ENCODE peak calls at places on chromosomes 1 and 21, in six cellular contexts. One of them, this sample, is unnamed.

GRCh38 chr1:5742801-5743200 is 249.4 kb downstream of the NPHP4 start:
- DNase-seq in K562: no peak
- DNase-seq in mesenchymal stem cell: no peak
- DNase-seq in breast epithelium: no peak
- DNase-seq in CD8-positive, alpha-beta memory T cell: no peak
- DNase-seq in stomach: no peak
- DNase-seq in this sample: no peak

GRCh38 chr1:219523411-219523810 is 89.5 kb downstream of the ZC3H11B start:
- DNase-seq in CD8-positive, alpha-beta memory T cell: no peak
- DNase-seq in mesenchymal stem cell: no peak
- DNase-seq in breast epithelium: no peak
- DNase-seq in K562: no peak
- DNase-seq in stomach: no peak
- DNase-seq in this sample: no peak

GRCh38 chr1:24980836-24981631 is 51.0 kb upstream of the RUNX3 start:
- DNase-seq in CD8-positive, alpha-beta memory T cell: no peak
- DNase-seq in mesenchymal stem cell: no peak
- DNase-seq in stomach: no peak
- DNase-seq in breast epithelium: no peak
- DNase-seq in K562: no peak
- DNase-seq in this sample: no peak

GRCh38 chr1:181936768-181937581 is 124.5 kb downstream of the ZNF648 start:
- DNase-seq in CD8-positive, alpha-beta memory T cell: no peak
- DNase-seq in stomach: peak; percentile 57
- DNase-seq in breast epithelium: peak; percentile 53
- DNase-seq in K562: peak; percentile 72
- DNase-seq in mesenchymal stem cell: no peak
- DNase-seq in this sample: peak; percentile 76

GRCh38 chr1:196538473-196538872 is 69.8 kb downstream of the KCNT2 start:
- DNase-seq in K562: no peak
- DNase-seq in breast epithelium: no peak
- DNase-seq in stomach: no peak
- DNase-seq in CD8-positive, alpha-beta memory T cell: no peak
- DNase-seq in mesenchymal stem cell: no peak
- DNase-seq in this sample: no peak

GRCh38 chr1:2126331-2127180 is 68.0 kb downstream of the FAAP20 start:
- DNase-seq in CD8-positive, alpha-beta memory T cell: no peak
- DNase-seq in stomach: no peak
- DNase-seq in mesenchymal stem cell: no peak
- DNase-seq in K562: no peak
- DNase-seq in breast epithelium: no peak
- DNase-seq in this sample: no peak

GRCh38 chr1:54028306-54029251 is 10.6 kb upstream of the LDLRAD1 start:
- DNase-seq in mesenchymal stem cell: peak; percentile 2
- DNase-seq in breast epithelium: no peak
- DNase-seq in stomach: no peak
- DNase-seq in K562: no peak
- DNase-seq in CD8-positive, alpha-beta memory T cell: no peak
- DNase-seq in this sample: no peak

GRCh38 chr1:151982300-151983005 is 11.2 kb downstream of the S100A10 start:
- DNase-seq in stomach: no peak
- DNase-seq in mesenchymal stem cell: no peak
- DNase-seq in breast epithelium: no peak
- DNase-seq in CD8-positive, alpha-beta memory T cell: no peak
- DNase-seq in K562: no peak
- DNase-seq in this sample: no peak

GRCh38 chr1:166914111-166914510 is 38.0 kb upstream of the TADA1 start:
- DNase-seq in stomach: no peak
- DNase-seq in breast epithelium: no peak
- DNase-seq in mesenchymal stem cell: no peak
- DNase-seq in CD8-positive, alpha-beta memory T cell: no peak
- DNase-seq in K562: no peak
- DNase-seq in this sample: no peak

GRCh38 chr1:14924012-14924452 is 229.5 kb upstream of the TMEM51 start:
- DNase-seq in mesenchymal stem cell: peak; percentile 90
- DNase-seq in stomach: peak; percentile 75
- DNase-seq in CD8-positive, alpha-beta memory T cell: no peak
- DNase-seq in breast epithelium: peak; percentile 69
- DNase-seq in K562: peak; percentile 98
- DNase-seq in this sample: peak; percentile 81

GRCh38 chr1:155648207-155649147 is 38.5 kb downstream of the MSTO1 start:
- DNase-seq in breast epithelium: peak; percentile 31
- DNase-seq in stomach: peak; percentile 27
- DNase-seq in K562: no peak
- DNase-seq in CD8-positive, alpha-beta memory T cell: no peak
- DNase-seq in mesenchymal stem cell: peak; percentile 98
- DNase-seq in this sample: peak; percentile 17

GRCh38 chr21:35195232-35195631 is 146.1 kb upstream of the RUNX1 start:
- DNase-seq in stomach: no peak
- DNase-seq in breast epithelium: no peak
- DNase-seq in mesenchymal stem cell: no peak
- DNase-seq in CD8-positive, alpha-beta memory T cell: no peak
- DNase-seq in K562: no peak
- DNase-seq in this sample: no peak

GRCh38 chr1:36807262-36807661 is 227.1 kb downstream of the GRIK3 start:
- DNase-seq in mesenchymal stem cell: no peak
- DNase-seq in CD8-positive, alpha-beta memory T cell: no peak
- DNase-seq in K562: no peak
- DNase-seq in stomach: no peak
- DNase-seq in breast epithelium: no peak
- DNase-seq in this sample: no peak

GRCh38 chr1:49106438-49106837 is 329.7 kb upstream of the BEND5 start:
- DNase-seq in CD8-positive, alpha-beta memory T cell: no peak
- DNase-seq in stomach: no peak
- DNase-seq in mesenchymal stem cell: no peak
- DNase-seq in breast epithelium: no peak
- DNase-seq in K562: no peak
- DNase-seq in this sample: no peak

GRCh38 chr1:174131032-174131638 is 28.2 kb upstream of the RABGAP1L start:
- DNase-seq in CD8-positive, alpha-beta memory T cell: no peak
- DNase-seq in stomach: no peak
- DNase-seq in breast epithelium: no peak
- DNase-seq in K562: no peak
- DNase-seq in mesenchymal stem cell: no peak
- DNase-seq in this sample: no peak

GRCh38 chr1:119827010-119827409 is 15.8 kb upstream of the REG4 start:
- DNase-seq in CD8-positive, alpha-beta memory T cell: no peak
- DNase-seq in K562: peak; percentile 52
- DNase-seq in mesenchymal stem cell: no peak
- DNase-seq in stomach: no peak
- DNase-seq in breast epithelium: no peak
- DNase-seq in this sample: peak; percentile 6

GRCh38 chr21:38400195-38400695 is 98.0 kb downstream of the ERG start:
- DNase-seq in mesenchymal stem cell: no peak
- DNase-seq in K562: no peak
- DNase-seq in stomach: no peak
- DNase-seq in breast epithelium: no peak
- DNase-seq in CD8-positive, alpha-beta memory T cell: no peak
- DNase-seq in this sample: no peak

GRCh38 chr1:109808703-109809102 is 45.0 kb upstream of the EPS8L3 start:
- DNase-seq in breast epithelium: no peak
- DNase-seq in K562: no peak
- DNase-seq in CD8-positive, alpha-beta memory T cell: no peak
- DNase-seq in stomach: no peak
- DNase-seq in mesenchymal stem cell: no peak
- DNase-seq in this sample: no peak

GRCh38 chr1:101356604-101357443 is 120.0 kb downstream of the S1PR1 start:
- DNase-seq in K562: no peak
- DNase-seq in CD8-positive, alpha-beta memory T cell: no peak
- DNase-seq in stomach: no peak
- DNase-seq in mesenchymal stem cell: no peak
- DNase-seq in breast epithelium: no peak
- DNase-seq in this sample: no peak

GRCh38 chr1:11478571-11479374 is at the start of gene DISP3:
- DNase-seq in stomach: peak; percentile 50
- DNase-seq in CD8-positive, alpha-beta memory T cell: peak; percentile 57
- DNase-seq in breast epithelium: no peak
- DNase-seq in K562: peak; percentile 100
- DNase-seq in mesenchymal stem cell: peak; percentile 57
- DNase-seq in this sample: peak; percentile 67

GRCh38 chr1:85361106-85361505 is 84.7 kb upstream of the BCL10 start:
- DNase-seq in breast epithelium: no peak
- DNase-seq in stomach: no peak
- DNase-seq in K562: no peak
- DNase-seq in mesenchymal stem cell: peak; percentile 30
- DNase-seq in CD8-positive, alpha-beta memory T cell: no peak
- DNase-seq in this sample: no peak

GRCh38 chr1:207981976-207982375 is 71.1 kb upstream of the CD34 start:
- DNase-seq in mesenchymal stem cell: no peak
- DNase-seq in breast epithelium: no peak
- DNase-seq in stomach: no peak
- DNase-seq in K562: peak; percentile 64
- DNase-seq in CD8-positive, alpha-beta memory T cell: no peak
- DNase-seq in this sample: peak; percentile 50

GRCh38 chr1:119787776-119788175 is 19.1 kb upstream of the HMGCS2 start:
- DNase-seq in breast epithelium: no peak
- DNase-seq in CD8-positive, alpha-beta memory T cell: no peak
- DNase-seq in mesenchymal stem cell: no peak
- DNase-seq in stomach: no peak
- DNase-seq in K562: no peak
- DNase-seq in this sample: peak; percentile 84

GRCh38 chr1:39779137-39779536 is 8.0 kb upstream of the OXCT2 start:
- DNase-seq in stomach: no peak
- DNase-seq in breast epithelium: no peak
- DNase-seq in mesenchymal stem cell: no peak
- DNase-seq in CD8-positive, alpha-beta memory T cell: no peak
- DNase-seq in K562: peak; percentile 10
- DNase-seq in this sample: no peak

GRCh38 chr1:172894345-172895049 is 156.2 kb downstream of the TNFSF18 start:
- DNase-seq in mesenchymal stem cell: no peak
- DNase-seq in breast epithelium: no peak
- DNase-seq in stomach: no peak
- DNase-seq in CD8-positive, alpha-beta memory T cell: no peak
- DNase-seq in K562: no peak
- DNase-seq in this sample: no peak

GRCh38 chr1:20602851-20603450 is 14.1 kb downstream of the CDA start:
- DNase-seq in CD8-positive, alpha-beta memory T cell: no peak
- DNase-seq in mesenchymal stem cell: no peak
- DNase-seq in breast epithelium: no peak
- DNase-seq in K562: no peak
- DNase-seq in stomach: no peak
- DNase-seq in this sample: no peak

GRCh38 chr1:169363046-169363756 is 4.4 kb downstream of the NME7 start:
- DNase-seq in breast epithelium: no peak
- DNase-seq in K562: no peak
- DNase-seq in CD8-positive, alpha-beta memory T cell: peak; percentile 7
- DNase-seq in stomach: no peak
- DNase-seq in mesenchymal stem cell: peak; percentile 81
- DNase-seq in this sample: peak; percentile 90

GRCh38 chr1:33762099-33762830 is 101.6 kb upstream of the HMGB4 start:
- DNase-seq in stomach: no peak
- DNase-seq in breast epithelium: no peak
- DNase-seq in mesenchymal stem cell: no peak
- DNase-seq in CD8-positive, alpha-beta memory T cell: no peak
- DNase-seq in K562: no peak
- DNase-seq in this sample: no peak

GRCh38 chr1:47682198-47682597 is 244.4 kb downstream of the FOXD2 start:
- DNase-seq in breast epithelium: no peak
- DNase-seq in CD8-positive, alpha-beta memory T cell: no peak
- DNase-seq in stomach: peak; percentile 22
- DNase-seq in mesenchymal stem cell: no peak
- DNase-seq in K562: no peak
- DNase-seq in this sample: no peak

GRCh38 chr1:151458936-151459330 is 361 bp downstream of the POGZ start:
- DNase-seq in mesenchymal stem cell: peak; percentile 75
- DNase-seq in breast epithelium: peak; percentile 34
- DNase-seq in stomach: peak; percentile 63
- DNase-seq in K562: peak; percentile 89
- DNase-seq in CD8-positive, alpha-beta memory T cell: peak; percentile 56
- DNase-seq in this sample: peak; percentile 80

GRCh38 chr1:183812686-183813569 is 8.0 kb downstream of the RGL1 start:
- DNase-seq in K562: no peak
- DNase-seq in mesenchymal stem cell: peak; percentile 83
- DNase-seq in breast epithelium: no peak
- DNase-seq in CD8-positive, alpha-beta memory T cell: no peak
- DNase-seq in stomach: no peak
- DNase-seq in this sample: peak; percentile 65
- H3K4me3 ChIP-seq in K562: no peak overlapping the region
- H3K4me3 ChIP-seq in mesenchymal stem cell: no peak overlapping the region
- H3K4me3 ChIP-seq in breast epithelium: peak overlapping the region; percentile 4
- H3K4me3 ChIP-seq in CD8-positive, alpha-beta memory T cell: no peak overlapping the region
- H3K4me3 ChIP-seq in stomach: no peak overlapping the region
- H3K4me3 ChIP-seq in this sample: no peak overlapping the region

GRCh38 chr1:8985915-8986813 is 40.1 kb downstream of the SLC2A7 start:
- DNase-seq in stomach: peak; percentile 88
- DNase-seq in K562: no peak
- DNase-seq in CD8-positive, alpha-beta memory T cell: no peak
- DNase-seq in mesenchymal stem cell: peak; percentile 91
- DNase-seq in breast epithelium: peak; percentile 92
- DNase-seq in this sample: no peak
- H3K27ac ChIP-seq in stomach: no peak overlapping the region
- H3K27ac ChIP-seq in K562: no peak overlapping the region
- H3K27ac ChIP-seq in CD8-positive, alpha-beta memory T cell: no peak overlapping the region
- H3K27ac ChIP-seq in mesenchymal stem cell: peak overlapping the region; percentile 27
- H3K27ac ChIP-seq in breast epithelium: peak overlapping the region; percentile 72
- H3K27ac ChIP-seq in this sample: no peak overlapping the region

GRCh38 chr1:177360791-177361190 is 190.0 kb downstream of the BRINP2 start:
- DNase-seq in K562: no peak
- DNase-seq in stomach: no peak
- DNase-seq in CD8-positive, alpha-beta memory T cell: no peak
- DNase-seq in mesenchymal stem cell: no peak
- DNase-seq in breast epithelium: no peak
- DNase-seq in this sample: no peak
- H3K4me3 ChIP-seq in K562: no peak overlapping the region
- H3K4me3 ChIP-seq in stomach: no peak overlapping the region
- H3K4me3 ChIP-seq in CD8-positive, alpha-beta memory T cell: no peak overlapping the region
- H3K4me3 ChIP-seq in mesenchymal stem cell: no peak overlapping the region
- H3K4me3 ChIP-seq in breast epithelium: no peak overlapping the region
- H3K4me3 ChIP-seq in this sample: no peak overlapping the region

DNA sequence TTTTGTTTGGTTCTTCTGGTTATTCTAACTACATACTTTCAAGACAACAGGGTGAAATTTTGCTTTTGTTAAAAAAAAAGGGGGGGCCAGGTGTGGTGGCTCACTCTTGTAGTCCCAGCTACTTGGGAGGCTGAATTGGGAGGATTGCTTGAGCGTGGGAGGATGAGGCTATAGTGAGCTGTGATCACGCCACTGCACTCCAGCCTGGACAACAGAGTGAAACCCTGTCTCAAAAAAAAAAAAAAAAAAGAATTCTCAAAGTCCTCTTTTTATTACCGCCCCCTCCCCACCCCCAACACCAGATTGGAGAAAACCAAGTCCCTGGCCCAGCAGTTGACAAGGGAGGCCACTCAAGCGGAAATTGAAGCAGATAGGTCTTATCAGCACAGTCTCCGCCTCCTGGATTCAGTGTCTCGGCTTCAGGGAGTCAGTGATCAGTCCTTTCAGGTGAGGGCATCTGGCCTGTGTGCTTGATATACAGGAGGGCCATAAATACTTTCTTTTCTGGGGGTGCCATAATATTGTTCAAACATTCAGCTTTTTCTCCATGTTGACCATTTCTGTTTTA is 50.2 kb downstream of the LAMC2 start:
- DNase-seq in mesenchymal stem cell: no peak
- DNase-seq in CD8-positive, alpha-beta memory T cell: no peak
- DNase-seq in K562: no peak
- DNase-seq in breast epithelium: no peak
- DNase-seq in stomach: no peak
- DNase-seq in this sample: peak; percentile 20
- H3K27ac ChIP-seq in mesenchymal stem cell: no peak overlapping the region
- H3K27ac ChIP-seq in CD8-positive, alpha-beta memory T cell: no peak overlapping the region
- H3K27ac ChIP-seq in K562: no peak overlapping the region
- H3K27ac ChIP-seq in breast epithelium: peak overlapping the region; percentile 90
- H3K27ac ChIP-seq in stomach: no peak overlapping the region
- H3K27ac ChIP-seq in this sample: no peak overlapping the region